ENCODE peak calls at places on chromosomes 13 and 19, in eight cellular contexts. W is esophagus muscularis mucosa, N is fibroblast of lung, A is ascending aorta, I is heart left ventricle, S is cardiac muscle cell, Q is GM23248, O is mesenchymal stem cell. Z is an unnamed sample.

GRCh38 chr13:107585466-107585865 is 629.9 kb downstream of the LIG4 start:
- DNase-seq in Q (peak; percentile 34), O (peak; percentile 53), W (no peak), S (no peak), N (peak; percentile 21), A (no peak), I (no peak), Z (no peak)

GRCh38 chr13:44739539-44739938 is 163.4 kb upstream of the TSC22D1 start:
- DNase-seq in Q (peak; percentile 65), O (peak; percentile 81), N (no peak), S (no peak), I (no peak), A (no peak), W (no peak), Z (no peak)

GRCh38 chr19:14473915-14474578 is 1.1 kb downstream of the PTGER1 start:
- DNase-seq in S (peak; percentile 38), N (peak; percentile 32), O (no peak), I (no peak), A (no peak), W (no peak), Q (peak; percentile 48), Z (no peak)

GRCh38 chr19:50820549-50821247 is 2.9 kb downstream of the KLK1 start:
- DNase-seq in N (no peak), I (no peak), Q (no peak), A (no peak), O (no peak), W (no peak), S (no peak), Z (no peak)

GRCh38 chr13:99821741-99822140 is 149.8 kb downstream of the ZIC5 start:
- DNase-seq in S (no peak), O (no peak), W (no peak), N (peak; percentile 9), Q (no peak), A (no peak), I (no peak), Z (no peak)

GRCh38 chr19:42076375-42076944 is 494 bp downstream of the ZNF574 start:
- DNase-seq in O (no peak), W (no peak), N (no peak), A (peak; percentile 75), I (peak; percentile 52), Q (no peak), S (no peak), Z (no peak)

GRCh38 chr13:39602277-39602613 is 748 bp downstream of the LHFPL6 start:
- DNase-seq in N (no peak), O (no peak), A (no peak), W (no peak), I (no peak), S (no peak), Q (no peak), Z (no peak)

GRCh38 chr13:73522937-73523336 is 464.1 kb downstream of the KLF5 start:
- DNase-seq in N (no peak), W (no peak), O (no peak), Q (no peak), I (no peak), A (no peak), S (no peak), Z (no peak)

GRCh38 chr13:48094404-48094780 is 512 bp downstream of the MED4 start:
- DNase-seq in W (no peak), S (no peak), O (peak; percentile 41), A (no peak), Q (peak; percentile 47), N (peak; percentile 20), I (no peak), Z (no peak)

GRCh38 chr19:54201980-54202379 is 1.3 kb downstream of the RPS9 start:
- DNase-seq in Q (no peak), I (no peak), S (peak; percentile 45), W (no peak), A (no peak), O (peak; percentile 31), N (no peak), Z (no peak)

GRCh38 chr13:19062019-19062646 is 119.5 kb downstream of the TUBA3C start:
- DNase-seq in I (no peak), S (no peak), W (no peak), A (no peak), N (no peak), Q (no peak), O (no peak), Z (no peak)

GRCh38 chr19:50909240-50910070 is 1.7 kb downstream of the KLK4 start:
- DNase-seq in O (no peak), I (no peak), N (no peak), Q (peak; percentile 58), A (no peak), W (no peak), S (peak; percentile 50), Z (peak; percentile 77)

GRCh38 chr13:88031980-88032562 is 360.9 kb downstream of the SLITRK5 start:
- DNase-seq in Q (peak; percentile 47), A (no peak), O (peak; percentile 23), W (no peak), N (peak; percentile 65), I (no peak), S (peak; percentile 6), Z (no peak)

GRCh38 chr19:27679905-27680304 is 1533.0 kb downstream of the UQCRFS1 start:
- DNase-seq in S (no peak), N (no peak), I (no peak), A (no peak), W (peak; percentile 62), O (no peak), Q (no peak), Z (no peak)

GRCh38 chr13:30850204-30850866 is 55.7 kb upstream of the MEDAG start:
- DNase-seq in O (peak; percentile 51), S (peak; percentile 47), W (no peak), N (peak; percentile 54), A (no peak), Q (peak; percentile 73), I (no peak), Z (no peak)

GRCh38 chr13:34148359-34148758 is 330.4 kb downstream of the RFC3 start:
- DNase-seq in O (no peak), Q (no peak), S (no peak), W (no peak), I (no peak), N (no peak), A (no peak), Z (no peak)
- H3K27ac ChIP-seq in O (no peak overlapping the region), Q (no peak overlapping the region), S (no peak overlapping the region), W (no peak overlapping the region), I (no peak overlapping the region), N (no peak overlapping the region), A (no peak overlapping the region), Z (no peak overlapping the region)

GRCh38 chr19:10114651-10115391 is 3.3 kb downstream of the P2RY11 start:
- DNase-seq in W (no peak), S (no peak), O (no peak), A (no peak), Q (peak; percentile 34), I (no peak), N (no peak), Z (no peak)

GRCh38 chr19:10113592-10113963 is 2.1 kb downstream of the P2RY11 start:
- DNase-seq in O (no peak), Q (peak; percentile 26), S (no peak), A (no peak), I (no peak), N (no peak), W (no peak), Z (no peak)

GRCh38 chr19:10115392-10116084 is 4.0 kb downstream of the P2RY11 start:
- DNase-seq in S (no peak), W (no peak), O (no peak), Q (peak; percentile 31), N (no peak), A (no peak), I (no peak), Z (no peak)

GRCh38 chr19:10112895-10113591 is 1.6 kb downstream of the P2RY11 start:
- DNase-seq in S (peak; percentile 56), I (no peak), A (no peak), O (no peak), Q (peak; percentile 75), W (no peak), N (peak; percentile 23), Z (peak; percentile 60)

GRCh38 chr19:10113964-10114650 is 2.6 kb downstream of the P2RY11 start:
- DNase-seq in W (no peak), A (no peak), Q (peak; percentile 18), S (no peak), N (no peak), O (no peak), I (no peak), Z (no peak)
- H3K4me3 ChIP-seq in W (no peak overlapping the region), A (no peak overlapping the region), Q (no peak overlapping the region), S (no peak overlapping the region), N (no peak overlapping the region), O (no peak overlapping the region), I (no peak overlapping the region), Z (no peak overlapping the region)

GRCh38 chr19:46409146-46409545 is 4.2 kb downstream of the CCDC8 start:
- DNase-seq in A (no peak), W (no peak), S (no peak), Q (no peak), N (no peak), I (no peak), O (no peak), Z (no peak)

GRCh38 chr19:46408611-46409039 is 4.7 kb downstream of the CCDC8 start:
- DNase-seq in S (peak; percentile 79), A (peak; percentile 90), O (peak; percentile 87), N (no peak), Q (peak; percentile 60), W (no peak), I (no peak), Z (no peak)

GRCh38 chr19:46411088-46412033 is 2.0 kb downstream of the CCDC8 start:
- DNase-seq in W (no peak), I (no peak), A (no peak), N (no peak), S (no peak), Q (no peak), O (no peak), Z (no peak)

GRCh38 chr19:46412034-46412982 is 1.1 kb downstream of the CCDC8 start:
- DNase-seq in W (no peak), A (no peak), O (no peak), N (no peak), S (no peak), I (no peak), Q (peak; percentile 31), Z (no peak)

GRCh38 chr19:46410205-46411087 is 2.9 kb downstream of the CCDC8 start:
- DNase-seq in W (no peak), A (no peak), S (no peak), O (no peak), N (no peak), Q (no peak), I (no peak), Z (no peak)
- H3K27ac ChIP-seq in W (no peak overlapping the region), A (peak overlapping the region; percentile 83), S (no peak overlapping the region), O (no peak overlapping the region), N (no peak overlapping the region), Q (no peak overlapping the region), I (peak overlapping the region; percentile 98), Z (no peak overlapping the region)

DNA sequence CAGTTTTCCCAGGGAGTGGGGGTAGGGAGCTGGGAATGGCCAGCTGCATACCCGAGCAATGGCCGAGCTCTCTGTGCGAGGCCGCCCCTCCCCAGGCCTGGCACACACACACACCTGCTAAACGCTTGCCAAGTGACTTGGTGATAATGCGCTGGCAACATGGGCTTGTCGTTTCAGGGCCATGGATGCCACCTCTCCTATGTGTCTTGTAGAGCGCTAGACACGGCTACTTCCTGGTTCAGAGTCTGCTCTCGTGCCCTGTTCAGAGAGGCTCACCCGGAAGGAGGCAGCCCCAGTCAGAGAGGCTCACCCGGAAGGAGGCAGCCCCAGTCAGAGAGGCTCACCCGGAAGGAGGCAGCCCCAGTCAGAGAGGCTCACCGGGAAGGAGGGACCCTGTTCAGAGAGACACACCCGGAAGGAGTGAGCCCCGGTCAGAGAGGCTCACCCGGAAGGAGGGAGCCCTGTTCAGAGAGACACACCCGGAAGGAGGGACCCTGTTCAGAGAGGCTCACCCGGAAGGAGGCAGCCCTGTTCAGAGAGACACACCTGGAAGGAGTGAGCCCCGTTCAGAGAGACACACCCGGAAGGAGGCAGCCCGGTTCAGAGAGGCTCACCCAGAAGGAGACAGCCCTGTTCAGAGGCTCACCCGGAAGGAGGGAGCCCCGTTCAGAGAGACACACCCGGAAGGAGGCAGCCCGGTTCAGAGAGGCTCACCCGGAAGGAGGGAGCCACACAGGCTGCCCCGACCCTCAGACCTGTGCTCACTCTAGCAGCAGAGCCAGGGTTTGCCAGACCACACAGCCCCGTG is 4.2 kb downstream of the ADPRHL1 start:
- DNase-seq in I (no peak), O (no peak), Q (peak; percentile 33), S (no peak), W (no peak), N (no peak), A (peak; percentile 64), Z (no peak)
- H3K4me3 ChIP-seq in I (no peak overlapping the region), O (no peak overlapping the region), Q (no peak overlapping the region), S (no peak overlapping the region), W (peak overlapping the region; percentile 41), N (no peak overlapping the region), A (no peak overlapping the region), Z (no peak overlapping the region)